ENCODE peak calls at places on chromosomes 6 and 20, in eight cellular contexts. One of them, this sample, is unnamed.

GRCh38 chr6:32947552-32948465 is 5.1 kb downstream of the HLA-DMA start:
- DNase-seq in endothelial cell: peak; percentile 48
- DNase-seq in CD4-positive, alpha-beta T cell: peak; percentile 24
- DNase-seq in heart right ventricle: no peak
- DNase-seq in Caco-2: peak; percentile 62
- DNase-seq in activated B cell treated with CpG ODN at 0.5 μM for 24 hours: no peak
- DNase-seq in body of pancreas: peak; percentile 73
- DNase-seq in GM13977: no peak
- DNase-seq in this sample: no peak

GRCh38 chr6:2118136-2118535 is 127.3 kb downstream of the GMDS start:
- DNase-seq in endothelial cell: no peak
- DNase-seq in CD4-positive, alpha-beta T cell: no peak
- DNase-seq in heart right ventricle: no peak
- DNase-seq in Caco-2: no peak
- DNase-seq in activated B cell treated with CpG ODN at 0.5 μM for 24 hours: no peak
- DNase-seq in body of pancreas: peak; percentile 72
- DNase-seq in GM13977: no peak
- DNase-seq in this sample: no peak

GRCh38 chr6:43742931-43743632 is 26.9 kb upstream of the VEGFA start:
- DNase-seq in endothelial cell: no peak
- DNase-seq in CD4-positive, alpha-beta T cell: no peak
- DNase-seq in heart right ventricle: no peak
- DNase-seq in Caco-2: no peak
- DNase-seq in activated B cell treated with CpG ODN at 0.5 μM for 24 hours: peak; percentile 4
- DNase-seq in body of pancreas: no peak
- DNase-seq in GM13977: no peak
- DNase-seq in this sample: no peak

GRCh38 chr6:231779-232178 is 60.5 kb upstream of the DUSP22 start:
- DNase-seq in endothelial cell: no peak
- DNase-seq in CD4-positive, alpha-beta T cell: no peak
- DNase-seq in heart right ventricle: no peak
- DNase-seq in Caco-2: no peak
- DNase-seq in activated B cell treated with CpG ODN at 0.5 μM for 24 hours: no peak
- DNase-seq in body of pancreas: no peak
- DNase-seq in GM13977: peak; percentile 58
- DNase-seq in this sample: no peak

GRCh38 chr6:97668716-97669115 is 385.7 kb upstream of the MMS22L start:
- DNase-seq in endothelial cell: no peak
- DNase-seq in CD4-positive, alpha-beta T cell: no peak
- DNase-seq in heart right ventricle: peak; percentile 14
- DNase-seq in Caco-2: no peak
- DNase-seq in activated B cell treated with CpG ODN at 0.5 μM for 24 hours: no peak
- DNase-seq in body of pancreas: no peak
- DNase-seq in GM13977: peak; percentile 12
- DNase-seq in this sample: no peak

GRCh38 chr20:55365745-55366144 is 639.6 kb downstream of the CBLN4 start:
- DNase-seq in endothelial cell: no peak
- DNase-seq in CD4-positive, alpha-beta T cell: no peak
- DNase-seq in heart right ventricle: no peak
- DNase-seq in Caco-2: no peak
- DNase-seq in activated B cell treated with CpG ODN at 0.5 μM for 24 hours: no peak
- DNase-seq in body of pancreas: no peak
- DNase-seq in GM13977: no peak
- DNase-seq in this sample: no peak

GRCh38 chr6:40782355-40782754 is 195.2 kb upstream of the LRFN2 start:
- DNase-seq in endothelial cell: no peak
- DNase-seq in CD4-positive, alpha-beta T cell: no peak
- DNase-seq in heart right ventricle: no peak
- DNase-seq in Caco-2: no peak
- DNase-seq in activated B cell treated with CpG ODN at 0.5 μM for 24 hours: no peak
- DNase-seq in body of pancreas: no peak
- DNase-seq in GM13977: no peak
- DNase-seq in this sample: no peak

GRCh38 chr6:44542401-44543116 is 155.1 kb downstream of the CDC5L start:
- DNase-seq in endothelial cell: no peak
- DNase-seq in CD4-positive, alpha-beta T cell: no peak
- DNase-seq in heart right ventricle: no peak
- DNase-seq in Caco-2: no peak
- DNase-seq in activated B cell treated with CpG ODN at 0.5 μM for 24 hours: no peak
- DNase-seq in body of pancreas: no peak
- DNase-seq in GM13977: no peak
- DNase-seq in this sample: no peak

GRCh38 chr20:37690626-37691369 is 3.0 kb upstream of the CTNNBL1 start:
- DNase-seq in endothelial cell: no peak
- DNase-seq in CD4-positive, alpha-beta T cell: no peak
- DNase-seq in heart right ventricle: no peak
- DNase-seq in Caco-2: no peak
- DNase-seq in activated B cell treated with CpG ODN at 0.5 μM for 24 hours: no peak
- DNase-seq in body of pancreas: no peak
- DNase-seq in GM13977: no peak
- DNase-seq in this sample: no peak

GRCh38 chr20:37693203-37693602 is 627 bp upstream of the CTNNBL1 start:
- DNase-seq in endothelial cell: no peak
- DNase-seq in CD4-positive, alpha-beta T cell: no peak
- DNase-seq in heart right ventricle: no peak
- DNase-seq in Caco-2: no peak
- DNase-seq in activated B cell treated with CpG ODN at 0.5 μM for 24 hours: no peak
- DNase-seq in body of pancreas: no peak
- DNase-seq in GM13977: no peak
- DNase-seq in this sample: no peak

GRCh38 chr20:37695684-37696342 is 2.0 kb downstream of the CTNNBL1 start:
- DNase-seq in endothelial cell: no peak
- DNase-seq in CD4-positive, alpha-beta T cell: no peak
- DNase-seq in heart right ventricle: no peak
- DNase-seq in Caco-2: no peak
- DNase-seq in activated B cell treated with CpG ODN at 0.5 μM for 24 hours: no peak
- DNase-seq in body of pancreas: no peak
- DNase-seq in GM13977: no peak
- DNase-seq in this sample: no peak

GRCh38 chr20:37692447-37693166 is 1.2 kb upstream of the CTNNBL1 start:
- DNase-seq in endothelial cell: no peak
- DNase-seq in CD4-positive, alpha-beta T cell: no peak
- DNase-seq in heart right ventricle: no peak
- DNase-seq in Caco-2: no peak
- DNase-seq in activated B cell treated with CpG ODN at 0.5 μM for 24 hours: no peak
- DNase-seq in body of pancreas: no peak
- DNase-seq in GM13977: no peak
- DNase-seq in this sample: no peak

DNA sequence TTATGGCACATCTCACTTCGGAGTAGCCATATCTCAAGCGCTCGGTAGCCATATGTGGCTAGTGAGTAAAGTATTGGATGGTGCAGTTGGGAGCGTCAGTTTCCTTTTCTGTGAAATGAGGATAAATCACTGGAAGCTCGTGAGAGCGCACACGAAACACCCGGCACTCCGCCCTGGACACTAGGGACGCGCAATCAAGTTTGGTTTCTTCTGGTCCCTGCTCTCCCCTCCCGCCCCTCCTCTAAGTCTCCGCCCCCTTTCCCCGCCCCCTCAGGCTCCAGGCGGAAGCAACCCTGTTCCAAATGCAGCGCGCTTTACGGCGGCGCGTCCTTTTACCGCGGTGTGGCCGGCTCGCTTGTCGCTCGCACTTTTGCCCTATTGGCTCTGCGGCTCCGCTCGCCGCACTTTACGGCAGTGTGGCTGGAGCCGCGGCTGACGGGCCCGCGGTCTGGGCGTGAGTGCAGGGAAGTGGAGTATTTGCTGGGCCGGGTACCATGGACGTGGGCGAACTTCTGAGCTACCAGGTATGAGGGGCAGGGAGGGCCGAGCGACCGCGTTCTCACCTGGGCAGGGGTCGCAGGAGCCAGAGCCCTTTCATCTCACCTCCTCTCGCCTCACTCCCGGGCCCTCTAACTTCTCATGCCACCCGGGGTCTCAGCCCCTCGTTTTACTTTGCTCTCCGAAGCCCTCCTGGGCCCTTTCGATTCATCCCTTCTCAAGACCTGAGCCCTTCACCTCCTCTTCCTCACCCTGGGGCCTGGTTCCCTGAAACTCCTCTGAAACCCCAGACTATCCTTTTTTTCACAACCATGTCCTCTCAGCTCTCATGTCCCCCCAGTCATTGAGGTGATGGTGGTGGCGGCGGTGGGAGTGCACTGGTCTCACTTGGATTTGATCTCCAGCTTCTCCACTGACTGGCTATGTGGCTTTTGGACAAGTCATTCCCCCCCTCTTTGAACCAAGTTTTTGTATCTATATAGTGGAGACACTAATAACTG is at the start of gene CTNNBL1:
- DNase-seq in endothelial cell: peak; percentile 98
- DNase-seq in CD4-positive, alpha-beta T cell: peak; percentile 91
- DNase-seq in heart right ventricle: peak; percentile 99
- DNase-seq in Caco-2: peak; percentile 100
- DNase-seq in activated B cell treated with CpG ODN at 0.5 μM for 24 hours: peak; percentile 90
- DNase-seq in body of pancreas: peak; percentile 99
- DNase-seq in GM13977: peak; percentile 91
- DNase-seq in this sample: peak; percentile 70
- TF ChIP-seq CTCF in endothelial cell: no peak
- TF ChIP-seq CTCF in CD4-positive, alpha-beta T cell: no peak
- TF ChIP-seq CTCF in heart right ventricle: no peak
- TF ChIP-seq CTCF in Caco-2: no peak
- TF ChIP-seq CTCF in activated B cell treated with CpG ODN at 0.5 μM for 24 hours: no peak
- TF ChIP-seq CTCF in body of pancreas: no peak
- TF ChIP-seq CTCF in GM13977: no peak
- TF ChIP-seq CTCF in this sample: no peak

GRCh38 chr20:2093883-2094282 is 7.7 kb upstream of the STK35 start:
- DNase-seq in endothelial cell: no peak
- DNase-seq in CD4-positive, alpha-beta T cell: no peak
- DNase-seq in heart right ventricle: no peak
- DNase-seq in Caco-2: no peak
- DNase-seq in activated B cell treated with CpG ODN at 0.5 μM for 24 hours: no peak
- DNase-seq in body of pancreas: no peak
- DNase-seq in GM13977: no peak
- DNase-seq in this sample: no peak

GRCh38 chr20:2089447-2089846 is 12.2 kb upstream of the STK35 start:
- DNase-seq in endothelial cell: no peak
- DNase-seq in CD4-positive, alpha-beta T cell: no peak
- DNase-seq in heart right ventricle: no peak
- DNase-seq in Caco-2: no peak
- DNase-seq in activated B cell treated with CpG ODN at 0.5 μM for 24 hours: no peak
- DNase-seq in body of pancreas: no peak
- DNase-seq in GM13977: no peak
- DNase-seq in this sample: no peak

GRCh38 chr20:2088904-2089303 is 12.7 kb upstream of the STK35 start:
- DNase-seq in endothelial cell: no peak
- DNase-seq in CD4-positive, alpha-beta T cell: no peak
- DNase-seq in heart right ventricle: no peak
- DNase-seq in Caco-2: no peak
- DNase-seq in activated B cell treated with CpG ODN at 0.5 μM for 24 hours: no peak
- DNase-seq in body of pancreas: no peak
- DNase-seq in GM13977: no peak
- DNase-seq in this sample: no peak

DNA sequence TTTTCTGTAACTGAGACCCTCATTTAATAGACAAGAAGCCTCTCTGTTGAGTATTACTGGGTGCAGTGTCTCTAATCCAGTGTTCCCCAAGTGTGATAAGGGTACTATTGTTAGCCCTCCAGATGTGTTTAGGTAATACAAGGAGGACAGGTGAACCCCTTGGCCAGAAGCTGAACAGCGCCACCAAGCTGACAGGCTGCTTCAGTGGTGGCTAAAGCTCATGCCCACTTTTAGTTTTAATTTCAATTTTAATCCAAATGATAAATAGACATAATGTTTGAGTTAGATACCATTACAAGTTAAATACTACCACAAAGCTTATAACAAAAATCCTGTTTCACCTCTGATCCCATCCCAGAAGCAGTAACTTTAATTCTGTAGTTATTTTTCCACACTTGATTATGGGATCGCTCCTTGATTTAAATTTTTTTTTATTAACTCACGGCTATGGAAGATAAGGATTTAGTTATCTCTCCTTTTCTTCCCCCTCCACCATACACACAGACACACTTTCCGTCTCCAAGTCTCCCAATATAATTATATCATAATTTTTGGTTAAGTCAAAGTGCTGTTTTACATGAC is 8.3 kb upstream of the STK35 start:
- DNase-seq in endothelial cell: peak; percentile 33
- DNase-seq in CD4-positive, alpha-beta T cell: no peak
- DNase-seq in heart right ventricle: no peak
- DNase-seq in Caco-2: peak; percentile 62
- DNase-seq in activated B cell treated with CpG ODN at 0.5 μM for 24 hours: no peak
- DNase-seq in body of pancreas: no peak
- DNase-seq in GM13977: peak; percentile 42
- DNase-seq in this sample: no peak
- TF ChIP-seq CTCF in endothelial cell: peak; percentile 57
- TF ChIP-seq CTCF in CD4-positive, alpha-beta T cell: no peak
- TF ChIP-seq CTCF in heart right ventricle: peak; percentile 22
- TF ChIP-seq CTCF in Caco-2: peak; percentile 69
- TF ChIP-seq CTCF in activated B cell treated with CpG ODN at 0.5 μM for 24 hours: no peak
- TF ChIP-seq CTCF in body of pancreas: peak; percentile 20
- TF ChIP-seq CTCF in GM13977: peak; percentile 50
- TF ChIP-seq CTCF in this sample: peak; percentile 60

DNA sequence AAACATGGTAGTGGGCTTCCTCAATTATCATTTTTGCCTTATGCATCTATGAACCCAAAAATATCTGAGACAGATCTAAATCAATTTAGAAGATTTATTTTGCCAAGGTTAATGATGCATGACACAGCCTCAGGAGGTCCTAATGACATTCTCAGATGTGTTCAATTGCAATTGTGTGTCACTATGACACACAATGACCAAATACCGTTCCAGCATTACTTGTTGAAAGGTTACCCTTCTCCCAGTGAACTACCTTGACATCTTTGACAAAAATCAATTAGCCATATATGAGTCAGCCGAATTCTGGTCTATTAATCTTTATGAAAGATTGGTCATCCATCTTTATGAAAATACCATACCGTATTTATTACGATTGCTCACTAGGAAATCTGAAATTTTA is 592.5 kb upstream of the GJE1 start:
- DNase-seq in endothelial cell: no peak
- DNase-seq in CD4-positive, alpha-beta T cell: no peak
- DNase-seq in heart right ventricle: no peak
- DNase-seq in Caco-2: no peak
- DNase-seq in activated B cell treated with CpG ODN at 0.5 μM for 24 hours: no peak
- DNase-seq in body of pancreas: no peak
- DNase-seq in GM13977: no peak
- DNase-seq in this sample: no peak
- TF ChIP-seq CTCF in endothelial cell: no peak
- TF ChIP-seq CTCF in CD4-positive, alpha-beta T cell: no peak
- TF ChIP-seq CTCF in heart right ventricle: no peak
- TF ChIP-seq CTCF in Caco-2: no peak
- TF ChIP-seq CTCF in activated B cell treated with CpG ODN at 0.5 μM for 24 hours: no peak
- TF ChIP-seq CTCF in body of pancreas: no peak
- TF ChIP-seq CTCF in GM13977: no peak
- TF ChIP-seq CTCF in this sample: no peak

GRCh38 chr6:136549359-136550044 is 720 bp downstream of the MAP7 start:
- DNase-seq in endothelial cell: peak; percentile 11
- DNase-seq in CD4-positive, alpha-beta T cell: no peak
- DNase-seq in heart right ventricle: peak; percentile 14
- DNase-seq in Caco-2: peak; percentile 38
- DNase-seq in activated B cell treated with CpG ODN at 0.5 μM for 24 hours: no peak
- DNase-seq in body of pancreas: peak; percentile 18
- DNase-seq in GM13977: no peak
- DNase-seq in this sample: no peak

GRCh38 chr6:136547871-136548270 is 2.4 kb downstream of the MAP7 start:
- DNase-seq in endothelial cell: no peak
- DNase-seq in CD4-positive, alpha-beta T cell: no peak
- DNase-seq in heart right ventricle: no peak
- DNase-seq in Caco-2: no peak
- DNase-seq in activated B cell treated with CpG ODN at 0.5 μM for 24 hours: no peak
- DNase-seq in body of pancreas: no peak
- DNase-seq in GM13977: no peak
- DNase-seq in this sample: no peak

GRCh38 chr6:136548582-136549330 is 1.5 kb downstream of the MAP7 start:
- DNase-seq in endothelial cell: no peak
- DNase-seq in CD4-positive, alpha-beta T cell: no peak
- DNase-seq in heart right ventricle: no peak
- DNase-seq in Caco-2: no peak
- DNase-seq in activated B cell treated with CpG ODN at 0.5 μM for 24 hours: no peak
- DNase-seq in body of pancreas: no peak
- DNase-seq in GM13977: peak; percentile 19
- DNase-seq in this sample: no peak

GRCh38 chr6:136546321-136546720 is 3.9 kb downstream of the MAP7 start:
- DNase-seq in endothelial cell: no peak
- DNase-seq in CD4-positive, alpha-beta T cell: no peak
- DNase-seq in heart right ventricle: no peak
- DNase-seq in Caco-2: no peak
- DNase-seq in activated B cell treated with CpG ODN at 0.5 μM for 24 hours: no peak
- DNase-seq in body of pancreas: no peak
- DNase-seq in GM13977: no peak
- DNase-seq in this sample: no peak

DNA sequence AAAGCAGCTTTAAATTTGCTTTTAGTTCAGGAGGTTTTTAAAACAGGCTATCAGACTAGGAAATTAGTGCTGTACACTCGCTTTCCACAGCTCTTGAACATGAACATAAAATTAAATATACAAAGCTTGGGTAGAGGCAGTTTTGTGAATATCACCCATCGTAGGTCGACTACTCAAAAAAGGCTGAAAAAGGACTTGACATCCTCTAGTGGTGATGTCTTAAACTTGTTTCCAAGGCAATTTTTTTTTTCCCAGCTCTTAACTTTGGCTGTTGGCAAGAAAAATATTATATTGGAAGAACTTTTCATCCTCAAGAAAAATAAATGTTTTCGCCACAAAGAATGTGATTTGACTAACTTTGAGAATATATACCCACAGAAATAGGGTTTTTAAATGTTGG is 2.9 kb downstream of the MAP7 start:
- DNase-seq in endothelial cell: no peak
- DNase-seq in CD4-positive, alpha-beta T cell: no peak
- DNase-seq in heart right ventricle: no peak
- DNase-seq in Caco-2: no peak
- DNase-seq in activated B cell treated with CpG ODN at 0.5 μM for 24 hours: no peak
- DNase-seq in body of pancreas: no peak
- DNase-seq in GM13977: peak; percentile 42
- DNase-seq in this sample: no peak
- TF ChIP-seq CTCF in endothelial cell: peak; percentile 59
- TF ChIP-seq CTCF in CD4-positive, alpha-beta T cell: no peak
- TF ChIP-seq CTCF in heart right ventricle: peak; percentile 18
- TF ChIP-seq CTCF in Caco-2: peak; percentile 46
- TF ChIP-seq CTCF in activated B cell treated with CpG ODN at 0.5 μM for 24 hours: no peak
- TF ChIP-seq CTCF in body of pancreas: peak; percentile 60
- TF ChIP-seq CTCF in GM13977: peak; percentile 26
- TF ChIP-seq CTCF in this sample: peak; percentile 60

This sample was measured in D721Med.